ENCODE peak calls at places on chromosomes 13 and 19, in ten cellular contexts. L, N, E, M, A, T, I, H, R and W are unnamed samples.
A peak's percentile ranks its signal among the peaks of the same experiment; 100 is the strongest.

GRCh38 chr19:28466107-28467045 is 746.6 kb downstream of the UQCRFS1 start:
- DNase-seq in L (peak; percentile 22), N (peak; percentile 15), E (peak; percentile 45), M (peak; percentile 19), A (peak; percentile 67), T (no peak), I (peak; percentile 48), H (peak; percentile 84), R (peak; percentile 69), W (peak; percentile 29)

GRCh38 chr13:76992548-76993001 is 694 bp downstream of the CLN5 start:
- DNase-seq in L (peak; percentile 75), N (peak; percentile 23), E (no peak), M (no peak), A (no peak), T (no peak), I (peak; percentile 26), H (peak; percentile 23), R (peak; percentile 32), W (no peak)

GRCh38 chr13:89269737-89270136 is 1598.6 kb downstream of the SLITRK5 start:
- DNase-seq in L (no peak), N (no peak), E (no peak), M (no peak), A (no peak), T (no peak), I (no peak), H (no peak), R (no peak), W (no peak)

GRCh38 chr19:11887618-11888531 is at the start of gene ZNF69:
- DNase-seq in L (peak; percentile 87), N (peak; percentile 62), E (peak; percentile 89), M (peak; percentile 19), A (peak; percentile 29), T (peak; percentile 31), I (peak; percentile 63), H (peak; percentile 83), R (peak; percentile 94), W (peak; percentile 79)

GRCh38 chr13:24865158-24865557 is 101.2 kb downstream of the RNF17 start:
- DNase-seq in L (peak; percentile 12), N (peak; percentile 4), E (no peak), M (no peak), A (no peak), T (no peak), I (peak; percentile 12), H (no peak), R (no peak), W (no peak)

GRCh38 chr19:42254083-42254849 is 662 bp downstream of the ERF start:
- DNase-seq in L (peak; percentile 74), N (peak; percentile 32), E (peak; percentile 73), M (no peak), A (no peak), T (peak; percentile 59), I (no peak), H (peak; percentile 85), R (peak; percentile 84), W (peak; percentile 27)

GRCh38 chr13:40028446-40028845 is 373.0 kb downstream of the COG6 start:
- DNase-seq in L (no peak), N (no peak), E (no peak), M (no peak), A (no peak), T (no peak), I (no peak), H (no peak), R (no peak), W (no peak)

GRCh38 chr13:50747939-50748338 is 95.6 kb downstream of the DLEU7 start:
- DNase-seq in L (no peak), N (no peak), E (no peak), M (no peak), A (no peak), T (no peak), I (peak; percentile 44), H (no peak), R (no peak), W (no peak)

GRCh38 chr13:110017379-110017778 is 231.0 kb upstream of the IRS2 start:
- DNase-seq in L (peak; percentile 90), N (peak; percentile 95), E (no peak), M (peak; percentile 49), A (no peak), T (no peak), I (peak; percentile 92), H (no peak), R (no peak), W (no peak)

GRCh38 chr19:10113592-10113963 is 2.1 kb downstream of the P2RY11 start:
- DNase-seq in L (no peak), N (no peak), E (peak; percentile 44), M (no peak), A (no peak), T (no peak), I (no peak), H (peak; percentile 31), R (no peak), W (no peak)

GRCh38 chr19:44689290-44690130 is 9.4 kb upstream of the CEACAM16 start:
- DNase-seq in L (peak; percentile 66), N (peak; percentile 72), E (peak; percentile 86), M (peak; percentile 27), A (peak; percentile 46), T (peak; percentile 48), I (peak; percentile 59), H (peak; percentile 90), R (peak; percentile 75), W (peak; percentile 69)

GRCh38 chr19:48395170-48395455 is 1.6 kb downstream of the GRIN2D start:
- DNase-seq in L (no peak), N (no peak), E (no peak), M (no peak), A (no peak), T (no peak), I (no peak), H (no peak), R (no peak), W (no peak)

GRCh38 chr13:79869326-79869725 is 388.4 kb downstream of the NDFIP2 start:
- DNase-seq in L (peak; percentile 44), N (peak; percentile 37), E (no peak), M (no peak), A (no peak), T (no peak), I (no peak), H (no peak), R (no peak), W (no peak)

GRCh38 chr13:97921146-97921776 is 32.2 kb upstream of the IPO5 start:
- DNase-seq in L (no peak), N (peak; percentile 12), E (no peak), M (peak; percentile 49), A (no peak), T (no peak), I (peak; percentile 70), H (no peak), R (no peak), W (no peak)

GRCh38 chr13:21894091-21894490 is 223.2 kb downstream of the FGF9 start:
- DNase-seq in L (no peak), N (no peak), E (no peak), M (no peak), A (peak; percentile 47), T (no peak), I (no peak), H (no peak), R (no peak), W (no peak)